ENCODE peak calls at places on chromosomes 11 and 22, in four cellular contexts. S, V, Y and B are unnamed samples.

GRCh38 chr11:119262668-119263351 is 54.1 kb downstream of the MCAM start:
- DNase-seq in V (no peak), S (no peak), Y (no peak), B (no peak)

GRCh38 chr11:121221801-121222200 is 70.8 kb upstream of the SC5D start:
- DNase-seq in V (no peak), S (no peak), Y (no peak), B (no peak)

GRCh38 chr11:101096036-101096704 is 33.4 kb downstream of the PGR start:
- DNase-seq in S (no peak), Y (no peak), V (no peak), B (no peak)

GRCh38 chr11:6608011-6608410 is 4.0 kb downstream of the TAF10 start:
- DNase-seq in S (no peak), Y (no peak), V (peak), B (no peak)

GRCh38 chr11:2590131-2590950 is 109.5 kb downstream of the KCNQ1OT1 start:
- DNase-seq in V (no peak), Y (no peak), S (no peak), B (no peak)

GRCh38 chr22:37237371-37238268 is 6.4 kb downstream of the RAC2 start:
- DNase-seq in Y (no peak), V (no peak), S (no peak), B (no peak)

GRCh38 chr11:2163428-2163978 is 2.5 kb upstream of the INS start:
- DNase-seq in S (no peak), Y (no peak), V (no peak), B (no peak)

GRCh38 chr11:112958670-112959069 is 2.5 kb upstream of the NCAM1 start:
- DNase-seq in S (no peak), V (no peak), Y (peak), B (no peak)

GRCh38 chr11:87141980-87142514 is 104.3 kb downstream of the TMEM135 start:
- DNase-seq in S (no peak), Y (no peak), V (no peak), B (no peak)